ENCODE peak calls at places on chromosomes 13 and 19, in seven cellular contexts. One of them, this sample, is unnamed.
A peak's percentile ranks its signal among the peaks of the same experiment; 100 is the strongest.

GRCh38 chr13:72104656-72105180 is 237.7 kb upstream of the DACH1 start:
- DNase-seq in RCC 7860: no peak
- DNase-seq in T-helper 17 cell: no peak
- DNase-seq in ovary: no peak
- DNase-seq in M059J: no peak
- DNase-seq in NCI-H774: no peak
- DNase-seq in AG20443: peak; percentile 17
- DNase-seq in this sample: no peak

GRCh38 chr19:19697589-19697988 is 28.9 kb downstream of the ZNF101 start:
- DNase-seq in T-helper 17 cell: no peak
- DNase-seq in M059J: no peak
- DNase-seq in RCC 7860: no peak
- DNase-seq in ovary: no peak
- DNase-seq in AG20443: no peak
- DNase-seq in NCI-H774: no peak
- DNase-seq in this sample: no peak

GRCh38 chr19:16062789-16063188 is 13.5 kb upstream of the TPM4 start:
- DNase-seq in NCI-H774: no peak
- DNase-seq in RCC 7860: peak; percentile 10
- DNase-seq in M059J: peak; percentile 52
- DNase-seq in T-helper 17 cell: peak; percentile 54
- DNase-seq in ovary: no peak
- DNase-seq in AG20443: peak; percentile 51
- DNase-seq in this sample: no peak

GRCh38 chr19:14094854-14095253 is 4.3 kb upstream of the SAMD1 start:
- DNase-seq in AG20443: no peak
- DNase-seq in ovary: no peak
- DNase-seq in RCC 7860: no peak
- DNase-seq in M059J: no peak
- DNase-seq in NCI-H774: no peak
- DNase-seq in T-helper 17 cell: no peak
- DNase-seq in this sample: no peak

GRCh38 chr19:50036905-50037304 is 11.1 kb downstream of the ZNF473 start:
- DNase-seq in RCC 7860: no peak
- DNase-seq in ovary: no peak
- DNase-seq in T-helper 17 cell: no peak
- DNase-seq in AG20443: no peak
- DNase-seq in M059J: no peak
- DNase-seq in NCI-H774: no peak
- DNase-seq in this sample: no peak

GRCh38 chr19:47523473-47523872 is 8.6 kb upstream of the NAPA start:
- DNase-seq in RCC 7860: no peak
- DNase-seq in M059J: peak; percentile 35
- DNase-seq in ovary: no peak
- DNase-seq in AG20443: no peak
- DNase-seq in NCI-H774: peak; percentile 10
- DNase-seq in T-helper 17 cell: no peak
- DNase-seq in this sample: no peak

GRCh38 chr19:32537626-32538025 is 43.4 kb upstream of the PDCD5 start:
- DNase-seq in ovary: no peak
- DNase-seq in NCI-H774: no peak
- DNase-seq in AG20443: no peak
- DNase-seq in M059J: peak; percentile 7
- DNase-seq in RCC 7860: no peak
- DNase-seq in T-helper 17 cell: no peak
- DNase-seq in this sample: no peak

GRCh38 chr13:33263976-33264619 is 21.5 kb downstream of the STARD13 start:
- DNase-seq in RCC 7860: peak; percentile 40
- DNase-seq in ovary: no peak
- DNase-seq in M059J: peak; percentile 84
- DNase-seq in T-helper 17 cell: no peak
- DNase-seq in NCI-H774: no peak
- DNase-seq in AG20443: no peak
- DNase-seq in this sample: no peak

GRCh38 chr13:33676045-33676699 is 141.8 kb upstream of the RFC3 start:
- DNase-seq in ovary: no peak
- DNase-seq in NCI-H774: no peak
- DNase-seq in AG20443: no peak
- DNase-seq in T-helper 17 cell: no peak
- DNase-seq in RCC 7860: no peak
- DNase-seq in M059J: peak; percentile 34
- DNase-seq in this sample: no peak

GRCh38 chr19:40807147-40808020 is 8.4 kb downstream of the EGLN2 start:
- DNase-seq in RCC 7860: no peak
- DNase-seq in NCI-H774: no peak
- DNase-seq in AG20443: no peak
- DNase-seq in ovary: no peak
- DNase-seq in M059J: peak; percentile 45
- DNase-seq in T-helper 17 cell: no peak
- DNase-seq in this sample: no peak

GRCh38 chr13:25733061-25733491 is 318.7 kb downstream of the SHISA2 start:
- DNase-seq in T-helper 17 cell: no peak
- DNase-seq in ovary: no peak
- DNase-seq in NCI-H774: no peak
- DNase-seq in RCC 7860: peak; percentile 88
- DNase-seq in AG20443: no peak
- DNase-seq in M059J: peak; percentile 73
- DNase-seq in this sample: no peak

GRCh38 chr19:49591731-49592485 is 926 bp downstream of the PRR12 start:
- DNase-seq in T-helper 17 cell: peak; percentile 50
- DNase-seq in RCC 7860: peak; percentile 10
- DNase-seq in AG20443: peak; percentile 47
- DNase-seq in NCI-H774: peak; percentile 30
- DNase-seq in ovary: peak; percentile 52
- DNase-seq in M059J: peak; percentile 58
- DNase-seq in this sample: peak; percentile 74

This sample was measured in sigmoid colon.